ENCODE peak calls at places on chromosomes 11 and 22, in seven cellular contexts. E is spleen, U is PC-3, Z is WTC11, H is OCI-LY7, J is GM23338, Y is MCF 10A. K is an unnamed sample.

GRCh38 chr22:32985899-32986772 is 72.0 kb downstream of the SYN3 start:
- DNase-seq in U (peak), J (peak), Y (peak), H (peak), Z (peak), E (no peak), K (peak)

GRCh38 chr11:72224587-72225410 is at the start of gene INPPL1:
- DNase-seq in Z (peak), E (peak), U (peak), H (peak), J (peak), Y (peak), K (peak)

GRCh38 chr22:37263966-37264887 is 18.1 kb upstream of the CYTH4 start:
- DNase-seq in U (no peak), Y (no peak), H (no peak), J (no peak), Z (no peak), E (peak), K (no peak)

GRCh38 chr11:126355926-126356897 is 726 bp downstream of the ST3GAL4 start:
- DNase-seq in Y (peak), Z (peak), E (peak), U (peak), J (peak), H (peak), K (no peak)

GRCh38 chr11:3000032-3000961 is 8.2 kb upstream of the NAP1L4 start:
- DNase-seq in Z (no peak), Y (peak), J (no peak), E (no peak), U (no peak), H (no peak), K (no peak)

GRCh38 chr11:28833670-28834069 is 725.5 kb downstream of the METTL15 start:
- DNase-seq in H (no peak), U (peak), Z (no peak), Y (peak), J (peak), E (no peak), K (no peak)

GRCh38 chr11:71481101-71481960 is 28.3 kb downstream of the NADSYN1 start:
- DNase-seq in Z (no peak), U (peak), E (peak), Y (no peak), J (no peak), H (no peak), K (no peak)

GRCh38 chr11:123086315-123086714 is 24.4 kb upstream of the HSPA8 start:
- DNase-seq in E (no peak), Z (no peak), Y (no peak), U (no peak), J (no peak), H (no peak), K (no peak)

GRCh38 chr11:1052133-1053011 is 15.9 kb upstream of the MUC6 start:
- DNase-seq in Z (peak), J (no peak), H (no peak), E (peak), Y (no peak), U (no peak), K (no peak)

DNA sequence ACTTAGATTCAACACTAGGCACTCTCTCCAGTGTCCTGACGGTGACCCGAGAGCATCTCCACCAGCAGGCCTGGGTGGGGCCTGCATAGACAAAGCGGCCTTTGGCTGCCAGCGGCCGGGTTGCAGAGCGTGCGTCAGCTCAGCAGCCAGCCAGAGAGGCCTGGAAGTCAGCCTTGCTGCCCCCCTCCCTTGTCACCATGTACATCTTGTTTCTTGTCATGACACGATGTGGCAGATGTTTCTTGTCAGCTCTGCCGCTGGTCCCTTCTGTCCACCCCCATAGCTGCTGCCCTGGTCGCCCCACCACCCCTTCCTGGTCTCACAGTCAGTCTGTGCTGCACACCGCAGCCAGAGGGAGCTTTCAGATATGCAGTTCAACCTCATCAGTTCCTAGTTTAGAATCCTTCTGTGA is 33.1 kb upstream of the CBX7 start:
- DNase-seq in Z (no peak), U (no peak), J (no peak), E (peak), H (no peak), Y (no peak), K (peak)
- TF ChIP-seq CTCF in Z (no peak), U (no peak), J (peak), E (no peak), H (no peak), Y (no peak), K (no peak)

GRCh38 chr11:19995131-19995530 is 165.1 kb downstream of the DBX1 start:
- DNase-seq in H (no peak), E (no peak), Z (no peak), Y (peak), J (no peak), U (peak), K (no peak)
- TF ChIP-seq CTCF in H (no peak), E (no peak), Z (no peak), Y (no peak), J (no peak), U (no peak), K (no peak)

GRCh38 chr11:79720115-79720514 is 279.3 kb upstream of the TENM4 start:
- DNase-seq in Z (no peak), J (no peak), E (no peak), H (no peak), Y (no peak), U (no peak), K (no peak)
- TF ChIP-seq CTCF in Z (no peak), J (no peak), E (no peak), H (no peak), Y (no peak), U (no peak), K (no peak)

GRCh38 chr22:43094085-43094484 is 4.9 kb upstream of the TTLL1 start:
- DNase-seq in Y (peak), E (no peak), J (no peak), H (peak), Z (no peak), U (peak), K (no peak)

GRCh38 chr22:43092085-43092484 is 2.9 kb upstream of the TTLL1 start:
- DNase-seq in Y (no peak), J (no peak), U (no peak), E (no peak), Z (no peak), H (no peak), K (no peak)

GRCh38 chr22:43088616-43088978 is 594 bp downstream of the TTLL1 start:
- DNase-seq in Y (no peak), H (no peak), U (no peak), E (no peak), Z (no peak), J (no peak), K (no peak)

GRCh38 chr22:43088979-43089717 is at the start of gene TTLL1:
- DNase-seq in E (peak), H (peak), Y (peak), U (peak), J (peak), Z (peak), K (peak)

DNA sequence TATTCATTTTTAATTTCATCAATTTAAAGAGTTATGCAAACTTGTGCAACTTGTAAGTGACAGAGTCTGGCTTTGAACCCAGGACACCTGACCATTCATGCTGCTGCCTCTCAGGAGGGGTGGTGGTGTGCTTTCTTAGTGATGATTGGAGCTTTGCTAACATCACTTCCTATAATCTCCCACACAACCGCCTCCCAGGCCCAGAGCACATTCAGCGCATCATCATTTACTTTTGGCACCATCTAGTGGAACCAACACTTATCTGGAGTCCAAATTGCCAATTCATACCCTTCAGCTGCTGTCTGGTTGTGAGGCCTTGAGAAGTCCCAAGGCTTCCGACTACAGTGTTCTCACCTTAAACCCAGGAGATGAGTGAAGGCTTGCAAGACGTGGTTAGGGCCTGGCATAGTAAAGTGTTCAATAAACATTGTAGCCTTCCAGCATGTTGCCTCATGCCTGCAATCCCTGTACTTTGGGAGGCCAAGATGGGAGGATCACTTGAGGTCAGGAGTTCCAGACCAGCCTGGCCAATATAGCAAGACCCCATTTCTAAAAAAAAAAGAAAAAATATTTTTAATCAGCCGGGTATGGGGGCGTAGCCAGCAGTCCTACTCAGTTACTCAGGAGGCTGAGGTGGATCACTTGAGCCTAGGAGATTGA is 1.1 kb upstream of the TTLL1 start:
- DNase-seq in U (peak), Y (peak), J (no peak), H (peak), Z (no peak), E (no peak), K (no peak)
- TF ChIP-seq CTCF in U (peak), Y (peak), J (peak), H (peak), Z (no peak), E (peak), K (peak)

GRCh38 chr11:61474234-61474633 is 34.3 kb upstream of the LRRC10B start:
- DNase-seq in E (no peak), U (no peak), H (no peak), J (no peak), Z (no peak), Y (no peak), K (no peak)
- TF ChIP-seq CTCF in E (no peak), U (no peak), H (no peak), J (no peak), Z (no peak), Y (no peak), K (no peak)

DNA sequence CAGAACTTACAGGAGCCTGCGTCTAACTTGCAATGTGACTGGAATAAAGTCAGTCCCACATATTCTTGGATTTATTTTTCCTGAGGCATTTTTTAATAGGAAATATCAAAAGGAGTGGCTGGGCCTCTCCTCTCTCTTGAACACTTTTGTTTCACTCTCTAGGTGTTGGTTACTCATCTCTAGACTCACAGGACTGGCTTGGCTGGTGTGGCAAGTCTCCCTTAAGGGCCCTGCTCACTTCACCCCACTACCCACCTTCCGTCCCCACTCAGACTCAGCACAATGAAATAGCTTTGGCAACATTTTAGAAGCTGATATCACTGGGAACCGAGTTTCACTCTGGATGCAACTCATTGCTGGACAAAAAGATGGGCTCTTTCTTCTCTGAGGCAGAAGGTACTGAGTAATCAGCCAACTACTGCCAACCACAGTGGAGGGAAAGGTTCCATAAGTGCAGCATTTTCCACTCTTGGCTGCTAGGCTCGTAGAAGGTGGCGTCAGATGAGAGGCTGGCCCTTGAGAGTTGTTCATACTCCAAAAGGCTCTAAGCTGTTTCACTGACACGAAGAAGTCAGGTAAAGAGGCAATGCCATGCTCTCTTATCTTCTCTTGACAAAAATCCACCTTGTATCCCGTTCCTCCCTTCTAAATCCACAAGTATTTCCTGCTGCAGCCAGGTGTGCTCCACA is 390.6 kb downstream of the SOX6 start:
- DNase-seq in H (no peak), E (no peak), U (peak), Z (no peak), J (no peak), Y (no peak), K (no peak)
- TF ChIP-seq CTCF in H (no peak), E (no peak), U (no peak), Z (no peak), J (no peak), Y (no peak), K (no peak)

DNA sequence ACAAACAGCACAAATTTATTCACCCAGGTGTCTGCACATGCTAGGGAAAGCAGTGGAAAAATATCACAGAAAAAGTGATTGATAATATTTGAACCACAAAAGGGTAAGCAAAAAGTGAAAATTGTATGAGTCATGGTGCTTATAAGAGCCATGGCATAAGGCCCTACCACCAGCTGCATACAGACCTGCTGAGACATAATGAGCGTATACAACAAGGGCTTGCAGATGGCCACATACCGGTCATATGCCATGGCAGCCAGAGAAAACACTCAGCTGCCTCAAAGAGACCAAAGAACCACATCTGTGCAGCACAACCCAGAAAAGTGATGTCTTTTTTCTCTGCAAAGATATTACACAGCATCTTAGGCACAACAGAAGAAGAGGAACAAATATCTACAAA is 71.4 kb upstream of the OR9G4 start:
- DNase-seq in Y (no peak), U (no peak), H (no peak), J (no peak), E (no peak), Z (no peak), K (no peak)
- TF ChIP-seq CTCF in Y (no peak), U (no peak), H (no peak), J (no peak), E (no peak), Z (no peak), K (no peak)

GRCh38 chr11:77474509-77475070 is 696 bp upstream of the PAK1 start:
- DNase-seq in H (no peak), E (no peak), U (no peak), J (no peak), Z (no peak), Y (no peak), K (no peak)

GRCh38 chr11:77471520-77472234 is 2.2 kb downstream of the PAK1 start:
- DNase-seq in J (peak), H (peak), U (peak), Y (no peak), Z (peak), E (no peak), K (peak)

GRCh38 chr11:77473001-77473800 is 693 bp downstream of the PAK1 start:
- DNase-seq in U (peak), H (no peak), Y (peak), Z (peak), J (peak), E (peak), K (peak)

GRCh38 chr11:77475206-77475605 is 1.3 kb upstream of the PAK1 start:
- DNase-seq in Z (no peak), H (no peak), U (no peak), E (no peak), Y (no peak), J (no peak), K (no peak)

DNA sequence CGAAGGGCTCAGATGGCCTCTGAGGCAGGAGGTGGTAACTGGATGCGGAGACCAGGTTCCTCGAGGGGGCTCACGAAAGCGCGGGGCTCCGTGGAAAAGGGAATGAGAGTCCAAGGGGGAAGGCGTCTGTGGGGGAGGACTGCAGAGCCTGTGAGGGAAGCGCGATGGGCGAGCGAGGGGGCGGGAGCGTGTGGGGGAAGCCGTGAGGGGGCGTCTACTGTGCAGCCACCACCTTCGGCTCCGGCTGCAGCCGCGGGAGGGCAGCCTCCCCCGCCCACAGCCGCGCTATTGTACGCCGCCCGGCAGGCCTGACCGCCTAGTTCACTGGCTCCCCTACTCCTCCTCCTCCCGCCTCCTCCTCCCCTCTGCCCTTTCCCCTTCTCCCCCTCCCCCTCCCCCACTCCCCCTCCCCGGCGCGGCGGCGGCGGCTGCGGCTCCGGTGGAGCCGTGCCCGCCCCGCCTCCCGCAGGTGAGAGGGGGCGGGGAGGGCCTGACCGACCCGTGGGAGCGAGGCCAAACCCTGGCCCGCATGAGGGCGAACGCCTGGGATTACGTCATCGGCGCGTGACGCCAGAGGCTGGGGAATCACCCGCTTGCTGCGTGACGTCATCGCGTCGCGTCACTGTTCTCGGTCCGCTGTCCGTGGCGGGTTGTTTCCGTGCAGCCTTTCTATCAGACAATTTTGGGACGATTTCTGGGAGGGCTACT is at the start of gene PAK1:
- DNase-seq in Z (peak), H (no peak), U (peak), J (peak), Y (peak), E (peak), K (peak)
- TF ChIP-seq CTCF in Z (no peak), H (no peak), U (peak), J (peak), Y (no peak), E (peak), K (peak)

DNA sequence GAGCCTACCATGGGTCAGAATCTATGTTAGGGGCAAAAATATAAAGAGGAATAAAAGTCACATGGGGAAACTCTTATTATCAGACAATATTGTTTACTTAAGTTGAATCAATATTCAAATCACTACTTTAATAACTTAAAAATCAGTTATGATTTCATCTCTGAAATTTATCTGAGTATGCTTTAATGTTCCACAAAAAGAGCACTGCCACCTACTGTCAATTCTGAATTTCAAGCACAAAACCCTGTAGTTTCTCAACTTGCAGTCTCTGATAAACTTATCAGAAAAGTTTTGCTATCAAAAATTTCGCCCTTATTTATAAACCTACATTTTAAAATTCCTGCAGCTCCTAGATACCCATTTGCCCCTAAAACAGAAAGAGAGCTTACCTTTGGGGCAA is 47.3 kb downstream of the RDX start:
- DNase-seq in Z (no peak), H (no peak), Y (peak), E (no peak), J (no peak), U (peak), K (no peak)
- TF ChIP-seq CTCF in Z (no peak), H (peak), Y (no peak), E (no peak), J (peak), U (peak), K (peak)